ENCODE peak calls at places on chromosomes 4 and X, in ten cellular contexts. C, F, R, M, D, J, B, K, A and W are unnamed samples.

GRCh38 chrX:122113376-122113775 is 1066.0 kb downstream of the GLUD2 start:
- DNase-seq in A (no peak), C (no peak), D (no peak), K (peak; percentile 59), J (no peak), R (no peak), M (no peak), B (no peak), F (no peak), W (no peak)

GRCh38 chrX:132463411-132463810 is 25.4 kb downstream of the MBNL3 start:
- DNase-seq in J (no peak), A (no peak), C (no peak), R (no peak), M (no peak), K (no peak), B (no peak), D (no peak), F (no peak), W (no peak)

GRCh38 chr4:38867478-38868054 is at the start of gene FAM114A1:
- DNase-seq in M (peak; percentile 88), D (peak; percentile 71), F (no peak), K (peak; percentile 94), R (peak; percentile 69), J (peak; percentile 83), C (no peak), A (peak; percentile 83), B (peak; percentile 85), W (peak; percentile 91)

GRCh38 chr4:18445110-18445509 is 423.6 kb upstream of the LCORL start:
- DNase-seq in C (no peak), J (no peak), D (no peak), K (no peak), A (no peak), B (no peak), F (no peak), R (no peak), M (no peak), W (no peak)

GRCh38 chr4:40621592-40622512 is 7.8 kb downstream of the RBM47 start:
- DNase-seq in D (peak; percentile 47), C (peak; percentile 89), K (peak; percentile 95), R (no peak), B (peak; percentile 53), M (no peak), F (peak; percentile 70), A (peak; percentile 30), J (peak; percentile 91), W (peak; percentile 48)

GRCh38 chrX:107845625-107846024 is 20.0 kb downstream of the MID2 start:
- DNase-seq in A (no peak), M (peak; percentile 25), R (no peak), K (no peak), F (no peak), J (no peak), C (no peak), B (no peak), D (no peak), W (no peak)

GRCh38 chrX:16828126-16828908 is 41.8 kb downstream of the RBBP7 start:
- DNase-seq in B (peak; percentile 64), D (peak; percentile 15), A (peak; percentile 38), K (no peak), R (no peak), F (no peak), J (no peak), C (no peak), M (no peak), W (peak; percentile 11)

GRCh38 chr4:168614316-168615057 is 117.6 kb downstream of the PALLD start:
- DNase-seq in J (no peak), A (no peak), M (no peak), C (no peak), B (no peak), K (no peak), D (no peak), F (no peak), R (no peak), W (no peak)

GRCh38 chrX:10882484-10882883 is 228.6 kb upstream of the HCCS start:
- DNase-seq in C (no peak), J (no peak), R (no peak), K (no peak), F (no peak), D (no peak), B (no peak), M (no peak), A (no peak), W (no peak)

GRCh38 chr4:177001271-177002175 is 208.8 kb upstream of the VEGFC start:
- DNase-seq in A (no peak), B (no peak), J (no peak), R (no peak), F (no peak), M (peak; percentile 15), C (no peak), K (no peak), D (no peak), W (no peak)

GRCh38 chr4:184409911-184410692 is 64.2 kb downstream of the IRF2 start:
- DNase-seq in F (no peak), C (no peak), A (no peak), B (no peak), R (peak; percentile 15), J (no peak), K (no peak), D (no peak), M (no peak), W (no peak)

GRCh38 chr4:139878050-139878449 is 212.4 kb downstream of the MGST2 start:
- DNase-seq in R (no peak), M (no peak), D (no peak), A (no peak), J (no peak), C (no peak), K (no peak), F (no peak), B (no peak), W (no peak)

GRCh38 chr4:23999714-24000113 is 109.9 kb upstream of the PPARGC1A start:
- DNase-seq in A (no peak), R (no peak), C (no peak), B (no peak), K (no peak), J (no peak), F (no peak), D (no peak), M (no peak), W (no peak)

GRCh38 chr4:76939184-76939583 is 10.4 kb upstream of the SEPTIN11 start:
- DNase-seq in F (no peak), R (no peak), J (no peak), D (no peak), A (no peak), B (no peak), M (no peak), C (no peak), K (no peak), W (no peak)

GRCh38 chrX:41304178-41304577 is 29.8 kb upstream of the DDX3X start:
- DNase-seq in D (no peak), J (no peak), B (no peak), F (no peak), C (no peak), M (no peak), R (no peak), A (no peak), K (no peak), W (no peak)

GRCh38 chrX:77442728-77443127 is 4.5 kb upstream of the FGF16 start:
- DNase-seq in C (no peak), J (no peak), K (no peak), R (no peak), D (no peak), A (no peak), M (no peak), F (peak; percentile 29), B (no peak), W (no peak)

DNA sequence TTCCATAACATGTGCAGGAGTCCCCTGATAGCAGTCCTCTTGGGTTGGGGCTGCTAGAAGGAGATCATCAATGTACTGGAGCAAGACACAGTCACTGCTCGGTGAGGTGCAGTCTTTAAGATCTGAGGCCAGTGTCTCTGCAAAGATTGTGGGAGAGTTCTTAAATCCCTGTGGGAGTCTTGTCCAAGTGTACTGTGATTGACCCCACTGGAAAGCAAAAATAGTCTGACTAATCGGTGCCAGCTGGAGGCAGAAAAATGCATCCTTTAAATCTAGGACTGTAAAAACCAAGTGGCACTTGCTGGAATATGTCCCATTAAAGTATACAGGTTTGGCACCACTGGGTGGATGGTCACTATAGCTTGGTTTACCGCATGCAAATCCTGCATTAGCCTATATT is 31.1 kb downstream of the SULT1E1 start:
- DNase-seq in B (no peak), D (no peak), R (no peak), C (no peak), F (no peak), K (no peak), J (no peak), A (no peak), M (no peak), W (no peak)
- TF ChIP-seq CTCF in B (no peak), D (no peak), R (no peak), C (peak; percentile 1), F (no peak), K (no peak), J (no peak), A (no peak), M (no peak), W (no peak)

DNA sequence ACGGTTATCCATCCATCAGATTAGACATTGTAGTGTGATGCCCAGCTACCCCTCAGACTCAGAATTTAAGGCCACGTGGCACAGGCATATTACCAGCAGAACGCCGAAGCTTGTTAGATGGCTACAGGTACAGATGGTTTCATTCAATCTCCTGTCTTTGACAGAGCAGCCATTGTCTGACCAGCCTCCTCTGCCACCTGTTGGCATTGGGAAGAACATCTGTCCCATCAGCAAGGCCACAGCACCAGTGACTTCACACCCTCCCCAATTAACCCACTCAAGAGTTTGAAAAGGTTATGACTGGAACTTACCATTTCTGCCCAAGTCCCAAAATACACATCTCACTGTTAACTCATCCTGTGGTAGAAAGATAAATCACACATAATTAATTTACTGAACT is 22.0 kb upstream of the PHKA2 start:
- DNase-seq in C (no peak), K (no peak), M (no peak), J (no peak), A (no peak), F (no peak), B (no peak), R (no peak), D (no peak), W (no peak)
- TF ChIP-seq CTCF in C (peak; percentile 29), K (no peak), M (no peak), J (no peak), A (no peak), F (no peak), B (no peak), R (no peak), D (no peak), W (no peak)

GRCh38 chrX:53223068-53223693 is 1.8 kb downstream of the KDM5C start:
- DNase-seq in M (peak; percentile 3), R (no peak), B (no peak), C (no peak), K (no peak), A (no peak), D (no peak), F (no peak), J (no peak), W (no peak)
- TF ChIP-seq CTCF in M (no peak), R (no peak), B (no peak), C (peak; percentile 14), K (no peak), A (no peak), D (no peak), F (no peak), J (no peak), W (no peak)

GRCh38 chr4:105453550-105454201 is 20.2 kb downstream of the PPA2 start:
- DNase-seq in B (no peak), M (no peak), K (no peak), R (no peak), J (no peak), A (no peak), D (no peak), F (no peak), C (no peak), W (no peak)
- TF ChIP-seq CTCF in B (no peak), M (no peak), K (no peak), R (no peak), J (no peak), A (no peak), D (no peak), F (no peak), C (peak; percentile 37), W (no peak)